ENCODE peak calls at places on chromosomes 12 and 14, in eight cellular contexts. B, N, P, E, V, W, T and A are unnamed samples.

GRCh38 chr12:120249875-120250795 is 15.4 kb downstream of the PXN start:
- DNase-seq in B (no peak), N (no peak), P (no peak), E (no peak), V (no peak), W (peak; percentile 91), T (no peak), A (peak; percentile 92)

GRCh38 chr12:47304161-47304560 is 224.4 kb upstream of the AMIGO2 start:
- DNase-seq in B (no peak), N (no peak), P (no peak), E (no peak), V (no peak), W (no peak), T (no peak), A (no peak)

GRCh38 chr12:121799842-121800693 is 3.7 kb upstream of the SETD1B start:
- DNase-seq in B (peak; percentile 90), N (no peak), P (peak; percentile 96), E (peak; percentile 94), V (peak; percentile 75), W (peak; percentile 97), T (peak; percentile 84), A (peak; percentile 96)

GRCh38 chr12:3122841-3123678 is 45.9 kb downstream of the TSPAN9 start:
- DNase-seq in B (no peak), N (no peak), P (no peak), E (no peak), V (peak; percentile 74), W (no peak), T (no peak), A (peak; percentile 74)

GRCh38 chr14:75247286-75247922 is 31.2 kb upstream of the FOS start:
- DNase-seq in B (no peak), N (peak; percentile 40), P (no peak), E (peak; percentile 44), V (no peak), W (no peak), T (peak; percentile 77), A (no peak)

GRCh38 chr12:122148657-122149056 is 25.4 kb downstream of the IL31 start:
- DNase-seq in B (no peak), N (no peak), P (no peak), E (no peak), V (no peak), W (no peak), T (no peak), A (no peak)

GRCh38 chr12:56377310-56377988 is 14.8 kb upstream of the APOF start:
- DNase-seq in B (no peak), N (no peak), P (no peak), E (no peak), V (no peak), W (no peak), T (no peak), A (no peak)

GRCh38 chr12:120343692-120344091 is 16.1 kb upstream of the PLA2G1B start:
- DNase-seq in B (no peak), N (no peak), P (no peak), E (no peak), V (no peak), W (no peak), T (no peak), A (no peak)

GRCh38 chr14:100603341-100604125 is 16.3 kb upstream of the BEGAIN start:
- DNase-seq in B (no peak), N (no peak), P (no peak), E (no peak), V (peak; percentile 17), W (peak; percentile 47), T (no peak), A (no peak)

GRCh38 chr12:25884024-25884919 is 74.2 kb upstream of the RASSF8 start:
- DNase-seq in B (no peak), N (no peak), P (no peak), E (no peak), V (no peak), W (no peak), T (no peak), A (no peak)

GRCh38 chr12:124475295-124476010 is 92.0 kb downstream of the NCOR2 start:
- DNase-seq in B (no peak), N (no peak), P (no peak), E (no peak), V (no peak), W (no peak), T (no peak), A (no peak)

GRCh38 chr12:112380663-112381420 is 1.4 kb downstream of the HECTD4 start:
- DNase-seq in B (no peak), N (no peak), P (no peak), E (no peak), V (peak; percentile 65), W (no peak), T (no peak), A (no peak)

GRCh38 chr12:126424696-126425095 is 1359.5 kb downstream of the AACS start:
- DNase-seq in B (no peak), N (no peak), P (no peak), E (no peak), V (no peak), W (no peak), T (no peak), A (no peak)

GRCh38 chr14:55881577-55882241 is 236.5 kb upstream of the PELI2 start:
- DNase-seq in B (no peak), N (no peak), P (peak; percentile 77), E (no peak), V (no peak), W (no peak), T (no peak), A (no peak)

GRCh38 chr12:39764944-39765560 is 145.4 kb upstream of the ABCD2 start:
- DNase-seq in B (no peak), N (no peak), P (no peak), E (no peak), V (peak; percentile 39), W (no peak), T (peak; percentile 12), A (no peak)

GRCh38 chr12:52947738-52948423 is 1.0 kb upstream of the KRT18 start:
- DNase-seq in B (no peak), N (no peak), P (no peak), E (no peak), V (no peak), W (no peak), T (no peak), A (no peak)

GRCh38 chr12:52946797-52947547 is 1.9 kb upstream of the KRT18 start:
- DNase-seq in B (peak; percentile 55), N (no peak), P (no peak), E (no peak), V (no peak), W (no peak), T (peak; percentile 84), A (no peak)

GRCh38 chr12:52944683-52945388 is 4.1 kb upstream of the KRT18 start:
- DNase-seq in B (no peak), N (no peak), P (no peak), E (no peak), V (no peak), W (no peak), T (no peak), A (no peak)

GRCh38 chr12:52945389-52946232 is 3.3 kb upstream of the KRT18 start:
- DNase-seq in B (peak; percentile 62), N (no peak), P (no peak), E (peak; percentile 44), V (no peak), W (no peak), T (peak; percentile 92), A (no peak)

DNA sequence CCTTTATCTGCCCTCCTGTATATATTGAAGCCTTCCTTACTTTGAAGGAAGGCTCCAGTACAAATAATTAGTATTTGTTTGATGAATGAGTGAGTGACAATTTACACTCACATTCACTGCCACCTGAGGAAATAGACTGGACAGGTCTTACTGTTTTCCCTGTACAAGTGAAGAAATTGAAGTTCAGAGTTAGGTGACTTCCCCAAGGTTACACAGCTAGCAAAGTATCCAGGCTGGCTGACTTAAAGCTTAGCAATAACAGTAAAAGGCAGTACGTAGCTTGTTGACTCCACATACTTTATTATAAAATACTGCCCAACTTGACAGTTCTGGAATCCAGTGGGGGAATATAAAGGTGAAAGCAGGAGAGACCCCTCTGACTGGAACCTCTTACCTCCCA is 2.6 kb upstream of the KRT18 start:
- DNase-seq in B (no peak), N (no peak), P (no peak), E (no peak), V (no peak), W (no peak), T (no peak), A (no peak)
- H3K4me3 ChIP-seq in B (no peak overlapping the region), N (no peak overlapping the region), P (no peak overlapping the region), E (no peak overlapping the region), V (peak overlapping the region; percentile 13), W (no peak overlapping the region), T (peak overlapping the region; percentile 60), A (no peak overlapping the region)

GRCh38 chr14:20684662-20685456 is 499 bp downstream of the RNASE4 start:
- DNase-seq in B (peak; percentile 46), N (no peak), P (no peak), E (peak; percentile 55), V (no peak), W (peak; percentile 88), T (peak; percentile 46), A (peak; percentile 81)
- TF ChIP-seq POLR2AphosphoS5 in B (peak; percentile 21), N (no peak), P (peak; percentile 18), E (no peak), V (no peak), W (no peak), T (no peak), A (no peak)

DNA sequence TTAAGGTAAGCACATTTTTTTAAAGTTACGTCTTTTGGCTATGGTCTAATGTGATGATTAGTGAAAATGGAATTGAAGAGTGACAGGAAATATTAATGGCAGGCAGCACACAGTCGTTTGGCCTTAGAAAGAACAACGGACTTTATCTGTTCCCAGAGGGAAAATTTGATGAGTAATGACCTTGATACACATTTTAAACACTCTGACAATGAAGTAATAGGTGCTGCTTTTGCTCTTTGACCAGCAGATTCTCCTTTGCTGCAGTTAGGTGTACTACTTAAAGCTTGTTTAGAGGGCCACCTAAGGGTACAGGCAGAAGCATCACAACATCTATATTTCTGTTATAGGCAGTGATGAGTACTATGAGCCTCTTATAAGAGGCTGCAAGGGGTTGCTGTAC is 27.1 kb upstream of the RNU6-8 start:
- DNase-seq in B (no peak), N (no peak), P (no peak), E (no peak), V (no peak), W (no peak), T (no peak), A (no peak)
- TF ChIP-seq CTCF in B (no peak), N (no peak), P (no peak), E (no peak), V (no peak), W (no peak), T (peak; percentile 18), A (no peak)

DNA sequence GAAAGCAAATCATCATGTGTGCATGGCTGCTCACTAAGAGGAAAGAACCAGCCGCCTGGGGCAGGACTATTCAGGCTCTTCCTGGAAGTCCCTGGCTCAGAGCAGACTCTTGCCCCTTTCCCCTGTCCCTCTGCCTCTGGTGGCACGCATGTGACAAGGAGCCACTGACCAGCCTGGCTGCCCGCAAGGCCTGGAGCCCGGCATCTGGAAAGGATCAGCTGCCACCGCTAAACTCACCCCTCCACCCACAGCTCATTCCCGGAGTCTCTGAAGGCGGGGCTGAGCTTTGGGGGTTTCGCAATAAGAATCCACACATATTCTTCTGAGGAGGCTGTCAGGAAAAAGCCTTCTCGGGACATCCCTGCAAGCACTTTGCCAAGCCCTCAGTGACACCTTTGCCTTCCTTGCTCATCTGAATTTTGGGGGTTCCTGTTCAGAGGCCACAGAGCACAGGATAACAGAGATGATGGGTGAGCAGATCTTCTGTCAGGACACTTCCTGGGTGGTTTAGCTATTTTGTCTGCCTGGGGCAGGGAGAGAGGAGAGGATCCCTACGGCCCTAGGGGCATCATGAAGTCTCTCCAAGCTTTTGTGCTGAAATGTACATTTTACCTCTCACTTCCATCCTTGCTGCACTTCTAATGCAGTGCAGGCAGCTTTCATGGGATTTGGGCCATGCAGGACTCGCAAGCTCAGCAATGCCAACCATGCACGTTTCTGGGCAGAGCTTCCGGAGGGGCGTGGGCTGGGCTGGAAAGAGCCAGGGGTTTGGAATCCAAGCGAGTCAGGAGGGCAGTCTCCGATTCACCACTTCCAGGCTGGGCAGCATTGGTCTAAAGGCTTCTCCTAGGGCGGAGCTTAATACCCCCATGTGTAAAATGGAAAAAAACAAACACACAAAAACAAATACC is 124.8 kb upstream of the MAP1LC3B2 start:
- DNase-seq in B (peak; percentile 75), N (no peak), P (peak; percentile 97), E (peak; percentile 77), V (peak; percentile 87), W (peak; percentile 95), T (no peak), A (peak; percentile 93)
- H3K4me3 ChIP-seq in B (peak overlapping the region; percentile 18), N (no peak overlapping the region), P (peak overlapping the region; percentile 38), E (peak overlapping the region; percentile 11), V (peak overlapping the region; percentile 66), W (peak overlapping the region; percentile 14), T (no peak overlapping the region), A (peak overlapping the region; percentile 12)